ENCODE peak calls at places on chromosomes 2 and 18, in five cellular contexts. N, M, W, F and V are unnamed samples.

GRCh38 chr2:234725528-234726264 is 226.1 kb upstream of the SH3BP4 start:
- DNase-seq in N (peak; percentile 60), M (no peak), W (no peak), F (no peak), V (no peak)

GRCh38 chr2:165203689-165204559 is at the start of gene SCN3A:
- DNase-seq in N (no peak), M (peak; percentile 44), W (peak; percentile 59), F (no peak), V (peak; percentile 55)

GRCh38 chr2:240591226-240591625 is 4.7 kb downstream of the CAPN10 start:
- DNase-seq in N (no peak), M (no peak), W (no peak), F (no peak), V (no peak)

GRCh38 chr2:231541605-231542509 is 11.6 kb upstream of the NMUR1 start:
- DNase-seq in N (no peak), M (no peak), W (no peak), F (no peak), V (no peak)

GRCh38 chr2:188517549-188518255 is 226.0 kb downstream of the GULP1 start:
- DNase-seq in N (no peak), M (no peak), W (peak; percentile 65), F (no peak), V (no peak)

GRCh38 chr2:44100351-44100750 is 68.3 kb upstream of the PPM1B start:
- DNase-seq in N (no peak), M (no peak), W (no peak), F (no peak), V (no peak)

GRCh38 chr2:120014231-120014990 is 1.5 kb downstream of the EPB41L5 start:
- DNase-seq in N (no peak), M (no peak), W (no peak), F (no peak), V (no peak)

GRCh38 chr2:127050803-127051115 is 56.2 kb downstream of the BIN1 start:
- DNase-seq in N (no peak), M (no peak), W (no peak), F (no peak), V (no peak)

GRCh38 chr2:139031722-139032121 is 251.5 kb upstream of the NXPH2 start:
- DNase-seq in N (no peak), M (no peak), W (no peak), F (no peak), V (no peak)
- TF ChIP-seq CTCF in N (no peak), M (no peak), W (peak; percentile 16), F (no peak), V (no peak)

GRCh38 chr2:167292430-167293171 is 404.3 kb downstream of the XIRP2 start:
- DNase-seq in N (no peak), M (no peak), W (peak; percentile 97), F (peak; percentile 93), V (peak; percentile 81)
- TF ChIP-seq CTCF in N (peak; percentile 23), M (no peak), W (peak; percentile 26), F (no peak), V (peak; percentile 59)

DNA sequence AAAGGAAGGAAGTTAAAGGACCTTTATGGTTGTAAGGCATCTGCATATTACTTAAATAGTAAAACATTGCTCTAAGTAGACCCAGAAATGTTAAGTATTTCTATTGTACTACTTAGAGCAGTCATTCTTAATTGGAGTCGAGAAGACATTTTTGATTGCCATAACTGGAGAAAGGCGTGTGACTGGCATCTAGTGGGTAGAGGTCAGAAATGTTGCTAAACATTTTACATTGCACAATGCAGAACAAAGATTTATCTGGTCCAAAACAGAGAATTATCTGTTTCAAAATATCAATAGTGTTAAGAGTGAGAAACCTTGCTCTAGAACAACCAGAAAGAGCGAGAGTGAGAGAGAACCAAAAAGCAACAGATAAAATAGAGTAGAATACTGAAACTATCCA is 23.3 kb upstream of the ROCK1 start:
- DNase-seq in N (no peak), M (peak; percentile 47), W (no peak), F (no peak), V (no peak)
- TF ChIP-seq CTCF in N (no peak), M (peak; percentile 75), W (peak; percentile 19), F (no peak), V (no peak)

GRCh38 chr2:170845343-170845742 is 28.7 kb downstream of the GAD1 start:
- DNase-seq in N (peak; percentile 34), M (no peak), W (no peak), F (no peak), V (no peak)
- TF ChIP-seq CTCF in N (no peak), M (no peak), W (no peak), F (no peak), V (peak; percentile 26)

GRCh38 chr18:61948196-61948800 is 55.5 kb upstream of the RNF152 start:
- DNase-seq in N (peak; percentile 68), M (no peak), W (peak; percentile 4), F (no peak), V (no peak)
- TF ChIP-seq CTCF in N (no peak), M (no peak), W (no peak), F (no peak), V (no peak)

GRCh38 chr2:50344509-50345106 is 687.3 kb downstream of the NRXN1 start:
- DNase-seq in N (no peak), M (no peak), W (peak; percentile 50), F (no peak), V (no peak)
- TF ChIP-seq CTCF in N (no peak), M (no peak), W (no peak), F (no peak), V (peak; percentile 61)

GRCh38 chr18:3448845-3449701 is 899 bp upstream of the TGIF1 start:
- DNase-seq in N (peak; percentile 97), M (peak; percentile 89), W (peak; percentile 83), F (peak; percentile 82), V (peak; percentile 63)
- TF ChIP-seq CTCF in N (no peak), M (no peak), W (no peak), F (no peak), V (no peak)